ENCODE peak calls at places on chromosomes 1 and 21, in four cellular contexts. M is naive thymus-derived CD4-positive, alpha-beta T cell; Z is stomach; F is Panc1. D is an unnamed sample.
A peak's percentile ranks its signal among the peaks of the same experiment; 100 is the strongest.

GRCh38 chr1:204980870-204981405 is 62.1 kb upstream of the CNTN2 start:
- DNase-seq in M (no peak), F (no peak), Z (no peak), D (no peak)

GRCh38 chr1:190258003-190258402 is 219.7 kb downstream of the BRINP3 start:
- DNase-seq in F (no peak), M (no peak), Z (no peak), D (no peak)

GRCh38 chr1:156643266-156644092 is 1.6 kb downstream of the BCAN start:
- DNase-seq in F (no peak), M (peak; percentile 52), Z (no peak), D (no peak)

GRCh38 chr1:38814444-38814983 is 45.1 kb downstream of the RRAGC start:
- DNase-seq in Z (no peak), M (no peak), F (no peak), D (no peak)

GRCh38 chr1:224660074-224660473 is 44.0 kb downstream of the CNIH3 start:
- DNase-seq in F (no peak), Z (no peak), M (no peak), D (no peak)

GRCh38 chr1:10939654-10940450 is 72.6 kb upstream of the TARDBP start:
- DNase-seq in F (no peak), M (no peak), Z (no peak), D (no peak)

GRCh38 chr1:23772049-23772853 is 6.0 kb upstream of the PITHD1 start:
- DNase-seq in M (peak; percentile 80), F (peak; percentile 77), Z (peak; percentile 94), D (peak; percentile 59)

GRCh38 chr1:216596298-216596947 is 126.8 kb downstream of the ESRRG start:
- DNase-seq in F (no peak), M (no peak), Z (no peak), D (peak; percentile 23)

GRCh38 chr1:16236091-16236494 is 890 bp downstream of the CPLANE2 start:
- DNase-seq in F (no peak), Z (peak; percentile 65), M (peak; percentile 72), D (no peak)

GRCh38 chr1:217004776-217005436 is 281.7 kb upstream of the ESRRG start:
- DNase-seq in F (no peak), Z (no peak), M (no peak), D (no peak)

GRCh38 chr21:41483973-41484372 is 24.0 kb downstream of the TMPRSS2 start:
- DNase-seq in F (no peak), Z (no peak), M (no peak), D (no peak)

DNA sequence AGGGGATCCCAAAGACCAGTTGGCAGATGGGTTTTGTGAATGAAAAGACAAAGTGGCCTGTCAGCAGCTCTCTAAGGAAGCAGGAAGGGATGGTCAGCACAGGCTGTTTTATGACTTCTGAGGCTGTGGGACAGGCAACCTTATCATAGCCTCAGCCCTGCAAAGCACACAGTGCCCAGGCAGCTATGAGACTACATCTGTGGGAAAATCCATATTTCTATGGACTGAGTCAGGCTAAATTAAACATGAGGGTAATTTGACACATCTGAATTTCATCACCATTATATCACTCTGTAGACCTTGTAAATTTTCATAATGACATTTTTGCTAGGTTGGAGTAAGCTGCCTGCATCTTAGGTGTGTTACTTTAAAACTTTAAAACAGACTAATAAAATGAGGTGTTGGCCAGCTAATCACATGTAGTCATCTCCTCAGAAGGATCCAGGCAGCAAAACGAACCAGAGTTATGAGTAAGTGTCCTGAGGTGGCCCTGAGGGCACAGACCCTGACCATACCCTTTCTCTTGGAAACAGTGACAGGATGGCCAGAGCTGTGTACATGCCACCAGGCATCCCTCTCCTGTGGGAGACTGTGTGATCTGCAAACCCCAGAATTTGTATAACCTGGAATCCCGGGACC is 14.6 kb downstream of the NGF start:
- DNase-seq in M (no peak), Z (no peak), F (peak; percentile 24), D (no peak)
- H3K27ac ChIP-seq in M (no peak overlapping the region), Z (no peak overlapping the region), F (no peak overlapping the region), D (peak overlapping the region; percentile 47)

DNA sequence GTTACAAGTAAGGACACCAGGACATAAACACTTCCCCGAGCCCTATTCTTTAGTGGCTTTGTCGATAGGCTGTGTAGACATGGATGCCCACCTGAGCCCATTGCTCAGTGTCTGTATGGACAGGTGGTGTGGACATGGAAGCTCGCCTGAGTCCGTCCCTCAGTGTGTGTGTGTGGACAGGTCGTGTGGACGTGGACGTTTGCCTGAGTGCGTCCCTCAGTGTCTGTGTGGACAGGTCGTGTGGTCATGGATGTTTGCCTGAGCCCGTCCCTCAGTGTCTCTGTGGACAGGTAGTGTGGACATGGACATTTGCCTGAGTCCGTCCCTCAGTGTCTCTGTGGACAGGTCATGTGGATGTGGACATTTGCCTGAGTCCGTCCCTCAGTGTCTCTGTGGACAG is 38.7 kb upstream of the COL6A2 start:
- DNase-seq in Z (no peak), F (no peak), M (no peak), D (no peak)
- H3K9me3 ChIP-seq in Z (no peaks in the 10 kb centered on the region), F (no peaks in the 10 kb centered on the region), M (peaks cover 4% of the 10 kb centered on the region), D (peaks cover 45% of the 10 kb centered on the region)

DNA sequence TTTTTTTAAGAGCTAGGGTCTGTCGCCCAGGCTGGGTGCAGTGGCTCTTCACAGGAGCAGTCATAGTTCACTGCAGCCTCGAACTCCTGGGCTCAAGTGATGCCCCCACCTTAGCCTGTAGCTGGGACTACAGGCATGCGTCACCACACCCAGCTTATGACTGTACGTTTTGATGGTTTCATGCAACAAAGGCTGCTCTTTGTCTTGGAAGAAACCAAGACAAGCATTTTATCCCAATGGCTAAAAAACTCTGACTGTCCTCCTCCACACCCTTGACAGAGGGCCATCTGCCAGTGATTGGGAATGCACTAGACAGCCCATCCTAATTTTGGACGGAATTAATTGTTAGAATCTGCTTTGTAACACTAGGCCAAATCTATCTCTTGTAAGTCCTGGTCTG is 105.0 kb upstream of the SLC25A33 start:
- DNase-seq in Z (no peak), F (no peak), M (no peak), D (no peak)
- H3K27ac ChIP-seq in Z (no peak overlapping the region), F (peak overlapping the region; percentile 82), M (no peak overlapping the region), D (no peak overlapping the region)

GRCh38 chr1:222821239-222821638 is 6.4 kb downstream of the DISP1 start:
- DNase-seq in F (no peak), M (no peak), Z (no peak), D (no peak)

GRCh38 chr1:222815367-222815765 is 527 bp downstream of the DISP1 start:
- DNase-seq in M (no peak), Z (no peak), F (no peak), D (no peak)

GRCh38 chr1:222817529-222817928 is 2.7 kb downstream of the DISP1 start:
- DNase-seq in F (peak; percentile 96), M (no peak), Z (no peak), D (peak; percentile 69)

GRCh38 chr1:222820159-222820732 is 5.4 kb downstream of the DISP1 start:
- DNase-seq in M (no peak), Z (no peak), F (no peak), D (no peak)

GRCh38 chr1:222818171-222818570 is 3.3 kb downstream of the DISP1 start:
- DNase-seq in M (no peak), Z (no peak), F (no peak), D (no peak)
- H3K9me3 ChIP-seq in M (no peaks in the 10 kb centered on the region), Z (no peaks in the 10 kb centered on the region), F (no peaks in the 10 kb centered on the region), D (no peaks in the 10 kb centered on the region)

GRCh38 chr1:244967159-244967558 is 102.8 kb upstream of the HNRNPU start:
- DNase-seq in M (no peak), Z (no peak), F (no peak), D (no peak)

GRCh38 chr1:244969355-244970235 is 105.3 kb upstream of the HNRNPU start:
- DNase-seq in M (peak; percentile 90), Z (peak; percentile 72), F (no peak), D (peak; percentile 29)

GRCh38 chr1:244970236-244970652 is 105.9 kb upstream of the HNRNPU start:
- DNase-seq in Z (peak; percentile 71), M (no peak), F (no peak), D (peak; percentile 20)

GRCh38 chr1:244970661-244971523 is 106.5 kb upstream of the HNRNPU start:
- DNase-seq in F (peak; percentile 84), M (peak; percentile 97), Z (peak; percentile 92), D (peak; percentile 91)

DNA sequence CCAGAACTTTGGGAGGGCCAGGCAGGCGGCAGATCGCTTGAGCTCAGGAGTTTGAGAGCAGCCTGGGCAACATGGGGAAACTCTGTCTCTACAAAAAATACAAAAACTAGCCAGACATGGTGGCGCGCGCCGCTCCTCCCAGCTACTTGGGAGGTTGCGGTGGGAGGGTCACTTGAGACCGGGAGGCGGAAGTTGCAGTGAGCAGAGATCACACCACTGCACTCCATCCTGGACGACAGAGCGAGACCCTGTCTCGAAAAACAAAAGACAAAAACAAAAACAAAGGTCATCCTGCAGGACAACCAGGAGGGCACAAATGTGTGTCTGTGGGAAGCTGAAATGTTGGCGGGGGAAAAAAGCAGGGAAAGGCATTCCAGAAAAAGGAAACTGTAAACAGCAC is 104.1 kb upstream of the HNRNPU start:
- DNase-seq in F (no peak), Z (no peak), M (no peak), D (no peak)
- H3K27ac ChIP-seq in F (peak overlapping the region; percentile 92), Z (peak overlapping the region; percentile 100), M (peak overlapping the region; percentile 99), D (no peak overlapping the region)

GRCh38 chr1:238319957-238320356 is 429.2 kb upstream of the ZP4 start:
- DNase-seq in Z (no peak), M (no peak), F (no peak), D (no peak)
- H3K9me3 ChIP-seq in Z (peaks cover 4% of the 10 kb centered on the region), M (no peaks in the 10 kb centered on the region), F (no peaks in the 10 kb centered on the region), D (peaks cover 15% of the 10 kb centered on the region)

DNA sequence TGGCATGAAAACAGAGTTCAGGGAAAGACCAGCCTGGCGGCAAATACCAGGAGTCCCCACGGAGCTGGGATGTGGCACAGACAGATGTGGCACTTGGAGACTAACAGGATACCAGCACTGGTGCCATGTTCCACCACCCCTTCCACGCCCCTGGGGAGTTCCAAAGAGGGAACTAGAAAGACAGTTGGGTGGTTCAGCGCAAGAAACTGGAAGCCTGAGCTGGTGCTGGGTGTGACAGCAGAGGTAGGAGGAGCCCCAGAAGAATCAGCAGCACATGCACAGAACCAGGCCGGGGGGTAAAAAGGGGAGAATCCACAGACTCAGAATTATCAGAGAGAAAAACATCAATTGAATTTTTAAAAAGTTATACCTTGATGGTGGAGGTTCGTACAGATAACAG is 22.4 kb downstream of the DDX20 start:
- DNase-seq in Z (no peak), F (no peak), M (no peak), D (no peak)
- H3K27ac ChIP-seq in Z (no peak overlapping the region), F (no peak overlapping the region), M (no peak overlapping the region), D (no peak overlapping the region)